ENCODE peak calls at places on chromosomes 13 and 19, in eight cellular contexts. I, V, O, J, D, G, S and T are unnamed samples. For H3K4me1, the result is how much of the 10 kb centered on the place peaks cover.

GRCh38 chr13:55229906-55230569 is 1910.7 kb upstream of the PRR20A start:
- DNase-seq in D (no peak), O (no peak), I (no peak), G (no peak), V (no peak), J (no peak), S (no peak), T (no peak)

GRCh38 chr13:71046360-71047079 is 820.5 kb downstream of the DACH1 start:
- DNase-seq in G (no peak), S (no peak), I (no peak), O (no peak), J (no peak), V (no peak), D (no peak), T (no peak)

GRCh38 chr19:35114656-35115537 is 726 bp upstream of the FXYD3 start:
- DNase-seq in G (peak), I (peak), V (peak), J (peak), S (peak), D (no peak), O (peak), T (peak)

GRCh38 chr13:112238436-112238995 is 137.6 kb upstream of the SPACA7 start:
- DNase-seq in I (no peak), O (no peak), D (no peak), S (no peak), G (no peak), V (no peak), J (no peak), T (no peak)

GRCh38 chr19:1884291-1884718 is 991 bp downstream of the ABHD17A start:
- DNase-seq in I (no peak), G (no peak), J (no peak), S (peak), V (no peak), O (no peak), D (no peak), T (no peak)

GRCh38 chr13:47858678-47859050 is 142.4 kb downstream of the SUCLA2 start:
- DNase-seq in O (no peak), I (no peak), S (no peak), D (no peak), G (no peak), V (no peak), J (no peak), T (no peak)

GRCh38 chr13:34358811-34359513 is 541.0 kb downstream of the RFC3 start:
- DNase-seq in J (no peak), G (no peak), D (no peak), I (peak), V (peak), S (no peak), O (no peak), T (no peak)

GRCh38 chr13:40155176-40155575 is 499.7 kb downstream of the COG6 start:
- DNase-seq in I (no peak), V (no peak), D (no peak), G (no peak), O (no peak), S (no peak), J (no peak), T (no peak)

GRCh38 chr13:43426355-43426754 is 360.4 kb downstream of the ENOX1 start:
- DNase-seq in S (no peak), O (no peak), J (no peak), I (no peak), V (no peak), G (no peak), D (no peak), T (no peak)

GRCh38 chr13:106034201-106034600 is 501.3 kb downstream of the EFNB2 start:
- DNase-seq in G (no peak), I (no peak), O (no peak), D (no peak), V (no peak), S (no peak), J (no peak), T (no peak)

GRCh38 chr13:85148009-85148408 is 651.2 kb downstream of the SLITRK6 start:
- DNase-seq in I (peak), J (peak), V (no peak), S (peak), D (no peak), G (no peak), O (no peak), T (no peak)

GRCh38 chr19:48216933-48217332 is 38.8 kb downstream of the CARD8 start:
- DNase-seq in G (no peak), S (no peak), V (no peak), O (no peak), D (no peak), J (no peak), I (no peak), T (no peak)

GRCh38 chr19:56273563-56274117 is 1.1 kb downstream of the EDDM13 start:
- DNase-seq in S (no peak), J (no peak), V (no peak), O (no peak), G (no peak), I (no peak), D (no peak), T (no peak)

GRCh38 chr13:58455094-58455493 is 823.5 kb downstream of the PCDH17 start:
- DNase-seq in S (no peak), O (no peak), D (no peak), I (no peak), J (no peak), G (no peak), V (no peak), T (no peak)

GRCh38 chr19:58531052-58531600 is 11.5 kb upstream of the ZBTB45 start:
- DNase-seq in I (no peak), D (no peak), J (no peak), G (no peak), O (no peak), V (no peak), S (no peak), T (no peak)

GRCh38 chr19:49438261-49438660 is 3.1 kb downstream of the SLC17A7 start:
- DNase-seq in G (no peak), S (no peak), O (no peak), I (no peak), J (no peak), D (no peak), V (no peak), T (no peak)

GRCh38 chr13:35714588-35714987 is 238.1 kb upstream of the MAB21L1 start:
- DNase-seq in J (no peak), S (no peak), O (peak), V (peak), I (no peak), D (no peak), G (no peak), T (no peak)

GRCh38 chr13:35718084-35718483 is 241.6 kb upstream of the MAB21L1 start:
- DNase-seq in G (no peak), D (no peak), I (peak), V (no peak), S (peak), J (no peak), O (no peak), T (no peak)

GRCh38 chr13:35716644-35717170 is 240.2 kb upstream of the MAB21L1 start:
- DNase-seq in G (no peak), V (no peak), J (no peak), D (no peak), I (no peak), O (no peak), S (no peak), T (no peak)

GRCh38 chr13:35714096-35714495 is 237.6 kb upstream of the MAB21L1 start:
- DNase-seq in J (no peak), O (no peak), I (no peak), G (no peak), S (no peak), V (no peak), D (no peak), T (no peak)

GRCh38 chr13:35716186-35716585 is 239.7 kb upstream of the MAB21L1 start:
- DNase-seq in I (no peak), O (no peak), J (no peak), V (no peak), S (no peak), D (no peak), G (no peak), T (peak)
- H3K27ac ChIP-seq in I (no peak), O (peak), J (no peak), V (no peak), S (no peak), D (no peak), G (no peak), T (no peak)

GRCh38 chr19:10422846-10423245 is 2.5 kb downstream of the PDE4A start:
- DNase-seq in D (no peak), J (no peak), O (no peak), G (no peak), V (no peak), S (no peak), I (no peak), T (no peak)

GRCh38 chr19:10420444-10421239 is at the start of gene PDE4A:
- DNase-seq in O (no peak), V (no peak), G (peak), S (peak), I (peak), D (no peak), J (peak), T (no peak)

GRCh38 chr19:10419646-10420443 is 493 bp upstream of the PDE4A start:
- DNase-seq in D (no peak), G (peak), V (no peak), O (no peak), J (peak), I (peak), S (peak), T (no peak)

GRCh38 chr19:10421981-10422461 is 1.7 kb downstream of the PDE4A start:
- DNase-seq in G (no peak), V (no peak), S (no peak), O (no peak), I (no peak), D (no peak), J (no peak), T (no peak)

GRCh38 chr19:10421240-10421948 is 1.1 kb downstream of the PDE4A start:
- DNase-seq in J (no peak), G (no peak), I (no peak), D (no peak), O (no peak), V (no peak), S (no peak), T (no peak)
- H3K4me1 ChIP-seq in J (under half), G (half or more), I (under half), D (under half), O (under half), V (under half), S (under half), T (under half)

DNA sequence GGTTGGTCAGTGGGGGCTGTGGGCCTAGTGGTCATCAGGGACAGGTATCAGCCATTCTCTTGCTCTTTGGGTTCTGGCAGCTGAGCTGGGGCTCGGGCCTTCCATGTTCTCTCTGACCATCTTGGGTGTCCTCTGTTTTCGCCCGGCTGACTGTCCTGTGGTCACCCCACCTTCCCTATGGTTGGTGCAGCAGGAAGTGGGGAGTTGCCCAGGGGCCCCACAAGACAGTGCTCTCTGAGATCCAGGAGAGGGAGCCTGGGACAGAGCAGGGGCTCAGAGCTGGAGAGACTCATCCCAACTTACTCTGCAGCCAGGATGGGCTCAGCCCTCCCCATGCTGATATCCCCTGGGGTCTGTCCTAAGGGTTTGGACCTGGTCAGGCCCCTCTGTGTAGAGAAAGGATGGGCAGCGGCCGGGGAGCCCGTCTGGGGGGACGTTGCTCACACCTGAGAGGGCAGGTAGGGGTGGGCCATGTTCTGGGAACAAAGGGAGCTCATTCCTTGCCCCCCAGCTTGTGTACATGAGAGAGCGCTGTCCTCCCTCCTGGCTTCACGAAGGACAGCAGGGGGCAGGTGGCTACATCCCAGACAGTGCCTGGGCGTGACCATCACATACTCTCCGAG is 937 bp upstream of the CEACAM8 start:
- DNase-seq in J (no peak), I (no peak), S (no peak), G (no peak), D (no peak), O (no peak), V (no peak), T (no peak)
- H3K27ac ChIP-seq in J (no peak), I (no peak), S (no peak), G (no peak), D (no peak), O (no peak), V (no peak), T (no peak)

GRCh38 chr19:17307876-17308377 is 1.4 kb upstream of the DDA1 start:
- DNase-seq in J (no peak), V (no peak), O (no peak), G (no peak), I (no peak), S (no peak), D (no peak), T (no peak)
- H3K4me1 ChIP-seq in J (under half), V (half or more), O (half or more), G (under half), I (under half), S (under half), D (under half), T (under half)